ENCODE peak calls at places on chromosomes 7 and 10, in six cellular contexts. E is IMR-90, O is psoas muscle, K is choroid plexus epithelial cell, A is kidney, L is HFF-Myc. P is an unnamed sample.
A peak's percentile ranks its signal among the peaks of the same experiment; 100 is the strongest.

GRCh38 chr7:75905785-75906604 is 9.0 kb upstream of the POR start:
- DNase-seq in E (peak; percentile 64), O (peak; percentile 81), K (peak; percentile 84), A (peak; percentile 92), L (no peak), P (peak; percentile 94)

GRCh38 chr10:29955308-29955935 is 104.0 kb downstream of the JCAD start:
- DNase-seq in E (peak; percentile 51), O (no peak), K (peak; percentile 91), A (peak; percentile 32), L (no peak), P (no peak)

GRCh38 chr10:7525314-7526016 is 114.6 kb upstream of the SFMBT2 start:
- DNase-seq in E (peak; percentile 66), O (no peak), K (peak; percentile 83), A (no peak), L (peak; percentile 62), P (peak; percentile 86)

GRCh38 chr7:38222481-38223096 is 44.5 kb downstream of the STARD3NL start:
- DNase-seq in E (peak; percentile 62), O (no peak), K (peak; percentile 82), A (no peak), L (peak; percentile 44), P (no peak)

GRCh38 chr7:82697897-82698296 is 254.3 kb upstream of the CACNA2D1 start:
- DNase-seq in E (peak; percentile 55), O (no peak), K (peak; percentile 33), A (no peak), L (no peak), P (no peak)

GRCh38 chr10:33334839-33335549 is 527 bp upstream of the NRP1 start:
- DNase-seq in E (peak; percentile 87), O (peak; percentile 77), K (peak; percentile 89), A (peak; percentile 96), L (no peak), P (peak; percentile 96)

GRCh38 chr7:91085175-91085574 is 179.1 kb upstream of the FZD1 start:
- DNase-seq in E (no peak), O (no peak), K (no peak), A (no peak), L (no peak), P (no peak)

GRCh38 chr7:90709501-90710465 is 113.7 kb downstream of the CDK14 start:
- DNase-seq in E (peak; percentile 78), O (no peak), K (peak; percentile 70), A (no peak), L (no peak), P (no peak)

GRCh38 chr7:7385421-7385820 is 150.3 kb downstream of the COL28A1 start:
- DNase-seq in E (no peak), O (no peak), K (no peak), A (no peak), L (no peak), P (no peak)

GRCh38 chr10:89391882-89392756 is at the start of gene IFIT1:
- DNase-seq in E (peak; percentile 95), O (no peak), K (peak; percentile 98), A (no peak), L (peak; percentile 87), P (peak; percentile 61)

GRCh38 chr7:47227762-47228177 is 354.1 kb downstream of the TNS3 start:
- DNase-seq in E (peak; percentile 79), O (no peak), K (peak; percentile 73), A (peak; percentile 84), L (peak; percentile 56), P (peak; percentile 88)

GRCh38 chr10:24898501-24898900 is 53.9 kb downstream of the PRTFDC1 start:
- DNase-seq in E (no peak), O (no peak), K (no peak), A (no peak), L (no peak), P (no peak)

GRCh38 chr10:5582736-5583135 is 58.0 kb downstream of the CALML3 start:
- DNase-seq in E (no peak), O (no peak), K (no peak), A (peak; percentile 53), L (no peak), P (no peak)

GRCh38 chr10:132867801-132868644 is 74.3 kb downstream of the CFAP46 start:
- DNase-seq in E (no peak), O (no peak), K (no peak), A (peak; percentile 75), L (no peak), P (peak; percentile 60)

GRCh38 chr10:131202964-131203363 is 108.6 kb downstream of the TCERG1L start:
- DNase-seq in E (no peak), O (no peak), K (no peak), A (peak; percentile 12), L (no peak), P (no peak)

DNA sequence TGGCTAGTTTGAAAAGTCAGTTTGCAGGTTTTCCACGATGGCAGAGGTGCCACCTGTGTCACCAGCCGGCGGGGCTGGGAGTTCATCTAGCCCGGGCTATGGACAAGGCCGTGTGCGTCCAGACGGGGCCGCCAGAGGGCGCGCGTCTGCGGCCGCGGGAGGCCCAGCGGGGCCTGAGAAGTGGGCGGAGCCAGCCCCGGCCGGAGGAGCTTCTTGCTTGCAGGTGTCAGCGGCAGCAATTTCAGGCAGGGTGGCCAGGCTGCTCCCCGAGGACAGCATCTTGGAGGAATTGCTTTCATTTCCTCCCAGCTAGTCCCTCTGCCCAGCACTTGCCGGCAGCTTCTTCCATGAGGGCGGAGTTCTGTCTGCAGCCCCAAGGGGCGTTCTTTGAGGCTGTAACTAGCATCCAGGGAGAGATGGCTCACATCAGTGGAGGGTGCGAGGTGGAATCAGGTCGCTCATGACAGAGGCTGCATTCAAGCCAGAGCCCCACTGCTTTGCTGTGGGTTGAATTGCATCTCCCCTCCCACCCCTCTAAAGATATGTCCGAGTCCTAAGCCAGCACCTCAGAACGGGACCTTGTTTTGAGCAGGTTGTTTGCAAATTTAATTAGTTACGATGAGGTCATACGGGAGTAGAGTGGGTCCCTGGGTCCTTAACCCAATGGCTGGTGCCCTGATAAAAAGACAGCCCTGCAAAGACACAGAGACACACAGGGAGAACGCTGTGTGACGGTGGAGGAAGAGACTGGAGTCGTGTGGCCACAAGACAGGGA is 85.9 kb upstream of the MKI67 start:
- DNase-seq in E (peak; percentile 41), O (peak; percentile 80), K (peak; percentile 77), A (peak; percentile 93), L (peak; percentile 11), P (peak; percentile 99)
- H3K4me3 ChIP-seq in E (no peak overlapping the region), O (peak overlapping the region; percentile 23), K (peak overlapping the region; percentile 27), A (peak overlapping the region; percentile 37), L (no peak overlapping the region), P (no peak overlapping the region)

GRCh38 chr7:114422478-114423217 is 8.0 kb downstream of the FOXP2 start:
- DNase-seq in E (no peak), O (no peak), K (no peak), A (no peak), L (no peak), P (no peak)
- TF ChIP-seq CTCF in E (peak; percentile 24), O (peak; percentile 57), K (peak; percentile 57), A (no peak), L (peak; percentile 28), P (peak; percentile 34)

GRCh38 chr7:43890468-43890867 is 15.9 kb downstream of the URGCP start:
- DNase-seq in E (no peak), O (no peak), K (no peak), A (no peak), L (no peak), P (no peak)
- H3K4me3 ChIP-seq in E (no peak overlapping the region), O (no peak overlapping the region), K (no peak overlapping the region), A (no peak overlapping the region), L (no peak overlapping the region), P (no peak overlapping the region)

GRCh38 chr10:117535045-117535751 is 7.3 kb upstream of the EMX2 start:
- DNase-seq in E (no peak), O (no peak), K (no peak), A (no peak), L (no peak), P (peak; percentile 89)
- TF ChIP-seq CTCF in E (no peak), O (no peak), K (no peak), A (no peak), L (no peak), P (no peak)

DNA sequence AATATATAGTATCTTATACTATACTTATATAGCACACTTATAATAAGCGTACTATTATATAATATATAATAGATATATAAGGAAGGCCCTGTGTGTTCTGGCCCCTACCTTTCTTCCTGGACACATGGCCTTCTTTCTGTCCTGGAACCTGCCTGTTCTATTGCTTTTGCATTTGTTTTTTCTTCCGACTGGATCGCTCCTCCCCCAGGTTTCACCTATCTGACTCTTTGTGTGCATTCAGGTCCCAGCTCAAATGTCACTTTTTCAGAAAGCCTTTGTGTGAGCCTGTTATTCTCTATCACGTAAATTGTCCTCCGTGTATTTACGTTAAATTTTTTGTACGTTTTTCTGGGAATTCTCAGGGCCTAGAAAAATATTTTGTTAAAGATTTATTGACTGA is 2.9 kb upstream of the TRIM8 start:
- DNase-seq in E (no peak), O (no peak), K (no peak), A (no peak), L (no peak), P (peak; percentile 21)
- H3K4me3 ChIP-seq in E (no peak overlapping the region), O (peak overlapping the region; percentile 94), K (no peak overlapping the region), A (peak overlapping the region; percentile 99), L (peak overlapping the region; percentile 95), P (peak overlapping the region; percentile 88)

DNA sequence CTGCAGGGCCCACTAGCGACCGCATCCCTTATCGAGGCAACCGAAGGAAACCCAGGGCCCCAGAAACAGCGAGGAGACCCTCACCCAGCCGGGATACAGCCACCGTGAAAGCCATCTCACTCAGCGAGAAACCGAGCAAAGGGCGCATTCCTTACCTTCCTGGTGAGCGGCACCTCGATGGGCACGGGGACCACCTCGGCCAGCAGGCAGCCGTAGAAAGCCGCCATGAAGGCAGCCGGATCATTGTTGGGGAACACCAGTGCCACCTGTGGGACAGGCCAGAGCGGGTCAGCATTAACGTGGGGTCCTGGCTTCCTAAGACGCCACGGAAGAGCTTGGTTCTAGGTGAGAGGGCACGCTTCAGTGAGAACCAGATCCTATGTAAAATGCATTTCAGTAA is 263.7 kb downstream of the ZMYND11 start:
- DNase-seq in E (no peak), O (no peak), K (no peak), A (no peak), L (no peak), P (no peak)
- TF ChIP-seq CTCF in E (no peak), O (no peak), K (no peak), A (no peak), L (no peak), P (no peak)

DNA sequence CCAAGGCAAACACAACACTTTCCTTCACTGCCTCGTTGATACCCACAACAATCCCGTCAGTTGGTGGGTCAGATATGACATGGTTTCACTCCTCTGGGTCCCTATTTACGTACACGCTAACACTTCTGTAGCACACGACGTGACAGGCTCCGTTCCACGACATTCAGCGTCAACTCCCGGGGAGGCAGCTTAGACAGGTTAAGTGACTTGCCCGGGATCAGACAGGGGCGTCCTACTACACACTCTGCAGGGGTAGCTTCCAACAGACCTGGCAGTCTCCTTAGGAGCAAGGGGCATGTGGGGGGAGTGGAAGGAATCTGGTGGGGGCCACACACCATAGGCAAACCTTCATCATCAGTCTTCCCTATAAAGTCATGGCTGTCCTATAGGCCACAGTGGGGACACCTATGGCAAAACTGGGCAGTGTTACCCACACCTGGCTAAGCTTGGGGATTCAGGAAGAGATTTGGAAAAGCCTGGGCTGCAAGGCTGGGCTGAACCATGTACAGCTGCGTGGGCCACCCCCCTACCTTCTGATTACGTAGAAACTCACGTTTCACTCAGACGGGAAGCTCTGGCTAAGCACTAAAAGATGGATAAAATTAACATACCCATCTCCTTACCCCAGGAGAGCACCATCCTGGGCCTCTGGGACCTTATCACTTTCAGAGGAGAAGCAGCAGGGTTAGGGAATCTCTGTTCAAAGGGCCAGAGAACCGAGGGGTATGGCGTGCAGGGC is 2.0 kb downstream of the TYSND1 start:
- DNase-seq in E (no peak), O (no peak), K (no peak), A (no peak), L (no peak), P (peak; percentile 71)
- H3K4me3 ChIP-seq in E (no peak overlapping the region), O (peak overlapping the region; percentile 82), K (no peak overlapping the region), A (peak overlapping the region; percentile 68), L (peak overlapping the region; percentile 64), P (peak overlapping the region; percentile 83)

P was measured in osteoblast.